ENCODE peak calls at places on chromosome 5, in four cellular contexts. Q, F, U and W are unnamed samples.

GRCh38 chr5:16936150-16937022 is at the start of gene MYO10:
- DNase-seq in Q (peak; percentile 68), F (peak; percentile 91), U (peak; percentile 80), W (peak; percentile 91)

GRCh38 chr5:180604271-180604670 is 13.0 kb upstream of the SCGB3A1 start:
- DNase-seq in F (no peak), Q (no peak), U (no peak), W (no peak)

GRCh38 chr5:112254303-112254702 is 164.8 kb downstream of the EPB41L4A start:
- DNase-seq in Q (peak; percentile 24), F (no peak), U (no peak), W (no peak)

GRCh38 chr5:93421498-93421897 is 159.5 kb downstream of the NR2F1-AS1 start:
- DNase-seq in F (no peak), U (no peak), Q (no peak), W (no peak)

GRCh38 chr5:73565969-73566547 is 515 bp downstream of the UTP15 start:
- DNase-seq in U (no peak), F (no peak), Q (no peak), W (no peak)

GRCh38 chr5:79032031-79032711 is 37.3 kb downstream of the DMGDH start:
- DNase-seq in U (no peak), F (no peak), Q (peak; percentile 3), W (no peak)

GRCh38 chr5:91118802-91119201 is 264.3 kb downstream of the ARRDC3 start:
- DNase-seq in F (no peak), Q (no peak), U (no peak), W (no peak)

GRCh38 chr5:92713361-92713875 is 867.6 kb downstream of the NR2F1-AS1 start:
- DNase-seq in Q (no peak), F (no peak), U (no peak), W (no peak)

GRCh38 chr5:68460147-68460760 is 244.7 kb downstream of the PIK3R1 start:
- DNase-seq in U (no peak), Q (peak; percentile 74), F (peak; percentile 68), W (peak; percentile 58)

GRCh38 chr5:109901628-109901981 is 211.9 kb downstream of the MAN2A1 start:
- DNase-seq in Q (no peak), U (no peak), F (no peak), W (no peak)

GRCh38 chr5:123035320-123035949 is 1.1 kb downstream of the PPIC start:
- DNase-seq in F (peak; percentile 70), U (peak; percentile 33), Q (peak; percentile 61), W (peak; percentile 69)

GRCh38 chr5:159616967-159617366 is 286.7 kb upstream of the IL12B start:
- DNase-seq in F (no peak), Q (peak; percentile 86), U (no peak), W (no peak)

GRCh38 chr5:73274870-73275756 is 102.1 kb downstream of the TMEM174 start:
- DNase-seq in U (no peak), Q (no peak), F (no peak), W (peak; percentile 19)

GRCh38 chr5:133423031-133423617 is 189.2 kb downstream of the FSTL4 start:
- DNase-seq in F (no peak), Q (no peak), U (no peak), W (no peak)

GRCh38 chr5:171494452-171495121 is 75.1 kb downstream of the FGF18 start:
- DNase-seq in U (peak; percentile 78), F (peak; percentile 29), Q (peak; percentile 21), W (peak; percentile 80)

GRCh38 chr5:142222235-142222880 is 102.5 kb downstream of the SPRY4 start:
- DNase-seq in Q (no peak), U (no peak), F (no peak), W (no peak)

GRCh38 chr5:120640793-120641192 is 176.7 kb downstream of the PRR16 start:
- DNase-seq in U (no peak), Q (no peak), F (no peak), W (no peak)

GRCh38 chr5:43063731-43064171 is 23.6 kb upstream of the ANXA2R start:
- DNase-seq in U (no peak), F (no peak), Q (no peak), W (no peak)

GRCh38 chr5:142829821-142830220 is 59.6 kb downstream of the ARHGAP26 start:
- DNase-seq in F (no peak), U (no peak), Q (peak; percentile 30), W (no peak)

GRCh38 chr5:157312492-157312891 is 46.6 kb downstream of the CYFIP2 start:
- DNase-seq in F (peak; percentile 26), Q (peak; percentile 65), U (no peak), W (peak; percentile 62)
- H3K36me3 ChIP-seq in F (no peaks in the 10 kb centered on the region), Q (no peaks in the 10 kb centered on the region), U (peaks cover 11% of the 10 kb centered on the region), W (no peaks in the 10 kb centered on the region)

GRCh38 chr5:138725153-138725884 is 27.9 kb upstream of the CTNNA1 start:
- DNase-seq in U (peak; percentile 46), Q (peak; percentile 97), F (no peak), W (peak; percentile 23)
- TF ChIP-seq CTCF in U (peak; percentile 35), Q (peak; percentile 83), F (no peak), W (no peak)

GRCh38 chr5:132377738-132378137 is 8.2 kb downstream of the SLC22A5 start:
- DNase-seq in U (no peak), F (no peak), Q (no peak), W (no peak)
- H3K4me3 ChIP-seq in U (no peak overlapping the region), F (no peak overlapping the region), Q (no peak overlapping the region), W (no peak overlapping the region)

GRCh38 chr5:140551872-140552271 is 4.4 kb downstream of the EIF4EBP3 start:
- DNase-seq in Q (no peak), U (no peak), F (no peak), W (no peak)

GRCh38 chr5:140556438-140556837 is 835 bp downstream of the SRA1 start:
- DNase-seq in Q (no peak), F (no peak), U (no peak), W (no peak)

GRCh38 chr5:140555747-140556312 is 1.4 kb downstream of the SRA1 start:
- DNase-seq in U (no peak), Q (no peak), F (no peak), W (no peak)

GRCh38 chr5:140554454-140554853 is 2.8 kb downstream of the SRA1 start:
- DNase-seq in F (no peak), U (no peak), Q (peak; percentile 73), W (no peak)

GRCh38 chr5:140553657-140554056 is 3.6 kb downstream of the SRA1 start:
- DNase-seq in Q (peak; percentile 76), F (no peak), U (no peak), W (no peak)
- H3K36me3 ChIP-seq in Q (peaks cover 22% of the 10 kb centered on the region), F (peaks cover 13% of the 10 kb centered on the region), U (peaks cover 39% of the 10 kb centered on the region), W (no peaks in the 10 kb centered on the region)

GRCh38 chr5:97183100-97183929 is at the start of gene RIOK2:
- DNase-seq in Q (peak; percentile 91), U (peak; percentile 93), F (peak; percentile 95), W (peak; percentile 97)
- TF ChIP-seq CTCF in Q (no peak), U (no peak), F (no peak), W (no peak)